ENCODE peak calls at places on chromosomes 3 and 15, in five cellular contexts. A is thoracic aorta, L is NCI-H2081, N is AG20443, P is NCI-H1092. C is an unnamed sample.

GRCh38 chr3:191399918-191400317 is 61.0 kb upstream of the PYDC2 start:
- DNase-seq in P (no peak), L (no peak), A (no peak), N (no peak), C (no peak)

GRCh38 chr3:169998668-169999131 is 32.1 kb downstream of the SEC62 start:
- DNase-seq in A (no peak), P (no peak), L (no peak), N (peak), C (no peak)

GRCh38 chr3:52313774-52314188 is 2.3 kb upstream of the DNAH1 start:
- DNase-seq in P (no peak), A (no peak), L (no peak), N (peak), C (no peak)

GRCh38 chr3:190339130-190339529 is 16.9 kb upstream of the CLDN1 start:
- DNase-seq in N (no peak), L (no peak), A (no peak), P (no peak), C (no peak)

GRCh38 chr15:74251187-74251811 is 15.2 kb downstream of the CCDC33 start:
- DNase-seq in N (no peak), A (peak), L (no peak), P (peak), C (no peak)

GRCh38 chr3:12345141-12345561 is 56.3 kb downstream of the PPARG start:
- DNase-seq in P (no peak), L (no peak), N (peak), A (no peak), C (no peak)

GRCh38 chr3:136350132-136350531 is 100.0 kb downstream of the PCCB start:
- DNase-seq in A (no peak), L (no peak), P (no peak), N (peak), C (no peak)

GRCh38 chr3:45665101-45665572 is 24.1 kb upstream of the SACM1L start:
- DNase-seq in P (peak), N (no peak), A (no peak), L (peak), C (peak)

GRCh38 chr3:41961061-41961749 is 698 bp downstream of the ULK4 start:
- DNase-seq in L (peak), A (peak), N (peak), P (peak), C (peak)

GRCh38 chr3:58063424-58063823 is 55.2 kb downstream of the FLNB start:
- DNase-seq in A (peak), L (no peak), N (no peak), P (no peak), C (no peak)

GRCh38 chr3:123688241-123688747 is 103.4 kb upstream of the HACD2 start:
- DNase-seq in L (no peak), N (peak), P (no peak), A (peak), C (no peak)

GRCh38 chr3:173916799-173917198 is 519.3 kb downstream of the NLGN1 start:
- DNase-seq in N (no peak), A (no peak), L (no peak), P (no peak), C (no peak)